ENCODE peak calls at places on chromosomes 11 and 22, in five cellular contexts. Z is sigmoid colon, U is transverse colon, E is GM12878, F is upper lobe of left lung. L is an unnamed sample.

GRCh38 chr11:9748361-9748970 is 84.6 kb downstream of the SWAP70 start:
- DNase-seq in Z (peak), F (peak), U (peak), E (peak), L (no peak)

GRCh38 chr11:100205926-100206325 is 481.2 kb upstream of the ARHGAP42 start:
- DNase-seq in E (no peak), U (no peak), Z (no peak), F (no peak), L (no peak)

GRCh38 chr11:129374081-129374992 is 1.3 kb upstream of the BARX2 start:
- DNase-seq in U (peak), Z (no peak), F (no peak), E (no peak), L (no peak)

GRCh38 chr11:72308226-72309073 is 64.5 kb upstream of the PHOX2A start:
- DNase-seq in U (no peak), Z (no peak), F (no peak), E (no peak), L (no peak)

GRCh38 chr11:109853156-109853776 is 239.9 kb upstream of the ZC3H12C start:
- DNase-seq in F (no peak), Z (no peak), E (peak), U (no peak), L (no peak)

GRCh38 chr11:13902456-13902855 is 60.1 kb upstream of the SPON1 start:
- DNase-seq in Z (peak), E (no peak), F (no peak), U (no peak), L (no peak)

GRCh38 chr22:48306284-48306683 is 1521.4 kb downstream of the BRD1 start:
- DNase-seq in U (no peak), Z (no peak), E (no peak), F (no peak), L (no peak)

GRCh38 chr22:49106136-49106930 is 721.3 kb downstream of the BRD1 start:
- DNase-seq in E (no peak), U (no peak), Z (peak), F (no peak), L (no peak)

GRCh38 chr11:14015711-14016110 is 53.2 kb downstream of the SPON1 start:
- DNase-seq in E (no peak), Z (no peak), F (no peak), U (no peak), L (no peak)

GRCh38 chr22:50603511-50604255 is 3.1 kb downstream of the MAPK8IP2 start:
- DNase-seq in U (no peak), E (no peak), F (no peak), Z (no peak), L (no peak)

GRCh38 chr22:42719133-42719532 is 1.5 kb downstream of the A4GALT start:
- DNase-seq in Z (no peak), E (no peak), U (no peak), F (no peak), L (no peak)

GRCh38 chr11:20000393-20001134 is 159.7 kb downstream of the DBX1 start:
- DNase-seq in Z (no peak), F (peak), E (no peak), U (no peak), L (no peak)

GRCh38 chr11:72010529-72011233 is 12.0 kb downstream of the IL18BP start:
- DNase-seq in E (no peak), Z (no peak), U (no peak), F (no peak), L (no peak)

GRCh38 chr11:1394936-1395772 is 5.4 kb downstream of the BRSK2 start:
- DNase-seq in F (no peak), U (no peak), Z (no peak), E (no peak), L (no peak)

GRCh38 chr11:76694664-76695063 is 24.1 kb upstream of the LRRC32 start:
- DNase-seq in Z (no peak), U (no peak), F (no peak), E (no peak), L (no peak)

GRCh38 chr11:102287963-102288744 is 29.1 kb upstream of the BIRC3 start:
- DNase-seq in Z (no peak), U (peak), F (peak), E (peak), L (no peak)

GRCh38 chr22:39132871-39133524 is 19.5 kb downstream of the CBX7 start:
- DNase-seq in U (no peak), E (no peak), F (no peak), Z (peak), L (no peak)

GRCh38 chr11:124879229-124879998 is 14.2 kb downstream of the ROBO3 start:
- DNase-seq in U (no peak), F (peak), Z (peak), E (no peak), L (no peak)

GRCh38 chr11:118401151-118401879 is at the start of gene ATP5MG:
- DNase-seq in E (peak), U (peak), Z (peak), F (peak), L (peak)
- TF ChIP-seq EP300 in E (no peak), U (no peak), Z (no peak), F (no peak), L (no peak)

DNA sequence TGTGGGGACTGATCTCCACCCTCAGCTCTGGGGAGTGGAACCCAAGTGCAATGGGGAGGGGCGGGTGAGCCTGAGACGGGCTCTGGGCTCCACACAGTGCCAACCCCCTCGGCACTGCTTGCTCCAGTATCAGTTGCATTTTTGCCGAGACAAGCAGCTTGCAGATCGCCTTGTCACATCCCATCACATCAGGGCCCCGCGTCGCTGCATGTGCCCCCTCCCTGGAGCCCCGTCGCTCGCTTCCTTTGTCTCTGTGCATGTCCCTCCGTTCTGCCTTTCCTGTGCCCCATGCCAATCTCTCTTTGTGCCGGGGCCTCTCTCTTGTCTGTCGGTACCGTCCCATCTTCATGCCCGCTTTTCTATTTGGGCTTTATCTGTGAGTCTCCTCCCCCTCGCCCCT is 202.1 kb downstream of the CEP164 start:
- DNase-seq in U (no peak), Z (no peak), E (no peak), F (no peak), L (no peak)
- TF ChIP-seq EP300 in U (no peak), Z (no peak), E (no peak), F (no peak), L (no peak)

GRCh38 chr22:17105143-17106129 is 15.7 kb downstream of the TMEM121B start:
- DNase-seq in E (no peak), F (no peak), Z (peak), U (no peak), L (no peak)
- TF ChIP-seq EP300 in E (no peak), F (no peak), Z (no peak), U (no peak), L (no peak)

GRCh38 chr11:92083123-92083522 is 141.5 kb upstream of the FAT3 start:
- DNase-seq in F (no peak), U (no peak), Z (no peak), E (no peak), L (no peak)
- TF ChIP-seq EP300 in F (no peak), U (no peak), Z (no peak), E (no peak), L (no peak)

DNA sequence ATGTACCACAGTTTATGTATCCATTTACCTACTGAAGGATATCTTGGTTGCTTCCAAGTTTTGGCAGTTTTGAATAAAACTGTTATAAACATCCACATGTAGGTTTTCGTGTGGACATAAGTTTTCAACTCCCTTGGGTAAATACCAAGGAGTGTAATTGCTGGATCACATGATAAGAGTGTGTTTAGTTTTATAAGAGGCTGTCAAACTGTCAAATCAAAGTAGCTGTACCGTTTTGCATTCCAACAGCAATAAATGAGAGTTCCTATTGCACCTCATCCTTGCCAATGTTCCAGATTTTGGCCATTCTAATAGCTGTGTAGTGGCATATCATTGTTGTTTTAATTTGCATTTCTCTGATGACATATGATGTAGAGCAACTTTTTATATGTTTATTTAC is 190.7 kb upstream of the SYN3 start:
- DNase-seq in Z (no peak), F (no peak), U (no peak), E (no peak), L (no peak)
- TF ChIP-seq EP300 in Z (no peak), F (no peak), U (no peak), E (no peak), L (no peak)

DNA sequence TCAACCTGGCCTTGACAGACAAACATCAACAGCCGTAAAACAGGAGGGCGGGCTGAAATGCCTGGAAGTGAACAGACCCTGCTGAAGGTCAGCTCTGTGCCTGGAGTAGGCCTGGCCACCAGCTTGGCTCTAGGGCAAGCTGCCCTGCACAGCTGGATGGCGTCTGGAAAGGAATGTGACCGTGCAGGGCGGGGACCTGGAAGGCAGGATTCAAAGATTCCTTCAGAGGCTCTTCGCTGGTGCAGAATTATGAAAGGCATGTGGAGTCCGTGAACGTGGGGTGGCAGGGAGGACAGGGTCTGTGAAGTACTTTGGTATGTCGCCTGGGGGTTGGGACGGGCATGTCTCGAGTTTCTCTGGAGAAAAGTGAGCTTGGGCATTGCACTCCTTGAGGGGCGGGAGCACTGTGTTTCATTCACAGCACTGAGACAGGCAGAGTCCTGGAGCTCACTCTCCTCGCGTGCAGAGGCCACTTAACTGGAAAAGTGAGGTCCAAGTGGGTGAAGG is 1.5 kb downstream of the EHD1 start:
- DNase-seq in F (peak), U (peak), Z (no peak), E (no peak), L (no peak)
- TF ChIP-seq EP300 in F (no peak), U (no peak), Z (no peak), E (no peak), L (no peak)

L was measured in suprapubic skin.